ENCODE peak calls at places on chromosomes 6 and 20, in four cellular contexts. H, I, K and G are unnamed samples.

GRCh38 chr6:6875818-6876470 is 231.8 kb upstream of the RREB1 start:
- DNase-seq in H (no peak), I (no peak), K (peak; percentile 64), G (no peak)

GRCh38 chr6:70549327-70549726 is 17.4 kb upstream of the SDHAF4 start:
- DNase-seq in I (no peak), K (no peak), H (no peak), G (no peak)

GRCh38 chr6:11730645-11731044 is 48.0 kb downstream of the ADTRP start:
- DNase-seq in I (no peak), K (no peak), H (peak; percentile 70), G (peak; percentile 47)

GRCh38 chr6:40950986-40951730 is 87.9 kb downstream of the UNC5CL start:
- DNase-seq in I (no peak), K (peak; percentile 4), H (no peak), G (no peak)

GRCh38 chr6:144285798-144286502 is 815 bp downstream of the UTRN start:
- DNase-seq in I (peak; percentile 74), H (peak; percentile 42), K (peak; percentile 26), G (peak; percentile 62)

GRCh38 chr20:10857362-10858070 is 183.7 kb upstream of the JAG1 start:
- DNase-seq in I (peak; percentile 59), K (peak; percentile 46), H (no peak), G (no peak)

GRCh38 chr6:35568967-35569606 is 56.4 kb upstream of the TULP1 start:
- DNase-seq in H (peak; percentile 62), I (no peak), K (no peak), G (peak; percentile 43)

GRCh38 chr20:33635341-33635740 is 26.8 kb upstream of the C20orf144 start:
- DNase-seq in H (no peak), I (no peak), K (no peak), G (no peak)

GRCh38 chr20:59253779-59254319 is 46.6 kb upstream of the EDN3 start:
- DNase-seq in H (peak; percentile 75), K (no peak), I (no peak), G (no peak)

GRCh38 chr6:157158456-157158855 is 164.9 kb downstream of the TMEM242 start:
- DNase-seq in I (no peak), K (no peak), H (no peak), G (no peak)

GRCh38 chr6:144349690-144350132 is 64.6 kb downstream of the UTRN start:
- DNase-seq in I (peak; percentile 56), H (no peak), K (peak; percentile 57), G (no peak)

GRCh38 chr6:148973809-148974208 is 227.0 kb downstream of the UST start:
- DNase-seq in K (peak; percentile 48), I (no peak), H (no peak), G (no peak)

GRCh38 chr6:149043476-149044130 is 273.9 kb upstream of the TAB2 start:
- DNase-seq in H (peak; percentile 67), K (peak; percentile 22), I (no peak), G (no peak)

GRCh38 chr6:29992792-29993191 is 50.5 kb downstream of the HLA-A start:
- DNase-seq in K (peak; percentile 7), H (no peak), I (no peak), G (no peak)

GRCh38 chr6:148146717-148147116 is 195.9 kb upstream of the SASH1 start:
- DNase-seq in I (no peak), H (peak; percentile 86), K (peak; percentile 66), G (no peak)

GRCh38 chr6:140071601-140072062 is 697.2 kb upstream of the CITED2 start:
- DNase-seq in H (no peak), K (peak; percentile 70), I (no peak), G (no peak)

GRCh38 chr6:137680678-137681346 is 186.2 kb upstream of the TNFAIP3 start:
- DNase-seq in I (no peak), H (no peak), K (peak; percentile 53), G (no peak)

GRCh38 chr6:15481892-15482291 is 180.9 kb downstream of the DTNBP1 start:
- DNase-seq in H (peak; percentile 56), I (no peak), K (no peak), G (peak; percentile 34)

GRCh38 chr20:59082981-59083380 is 40.4 kb upstream of the PRELID3B start:
- DNase-seq in H (no peak), I (no peak), K (peak; percentile 16), G (no peak)

GRCh38 chr20:32532246-32532645 is 52.9 kb downstream of the NOL4L start:
- DNase-seq in K (no peak), I (no peak), H (no peak), G (no peak)

GRCh38 chr6:31010393-31011060 is at the start of gene MUC22:
- DNase-seq in K (peak; percentile 45), H (peak; percentile 49), I (no peak), G (no peak)

GRCh38 chr6:138182939-138183791 is 21.4 kb downstream of the ARFGEF3 start:
- DNase-seq in I (no peak), K (no peak), H (no peak), G (no peak)

GRCh38 chr6:21791596-21791995 is 198.0 kb downstream of the SOX4 start:
- DNase-seq in K (peak; percentile 46), H (no peak), I (no peak), G (no peak)

GRCh38 chr6:35596448-35597442 is 84.0 kb upstream of the TULP1 start:
- DNase-seq in K (peak; percentile 75), H (no peak), I (no peak), G (no peak)

GRCh38 chr6:44342489-44342888 is at the start of gene SPATS1:
- DNase-seq in K (no peak), I (no peak), H (peak; percentile 13), G (peak; percentile 19)

GRCh38 chr6:7324520-7324919 is 11.5 kb upstream of the SSR1 start:
- DNase-seq in I (peak; percentile 22), H (no peak), K (no peak), G (peak; percentile 41)

GRCh38 chr20:24817351-24817750 is 131.7 kb upstream of the CST7 start:
- DNase-seq in I (no peak), H (no peak), K (no peak), G (no peak)

GRCh38 chr6:35686873-35687557 is 1.7 kb downstream of the FKBP5 start:
- DNase-seq in K (no peak), H (no peak), I (no peak), G (peak; percentile 50)

GRCh38 chr6:111709201-111709600 is 103.5 kb upstream of the TRAF3IP2 start:
- DNase-seq in I (no peak), H (no peak), K (no peak), G (no peak)

GRCh38 chr6:32837651-32838113 is 857 bp downstream of the TAP2 start:
- DNase-seq in I (no peak), K (no peak), H (no peak), G (no peak)

GRCh38 chr6:2190661-2191389 is 54.6 kb downstream of the GMDS start:
- DNase-seq in I (no peak), H (no peak), K (no peak), G (no peak)

GRCh38 chr6:32369678-32370077 is 2.0 kb downstream of the TSBP1 start:
- DNase-seq in I (no peak), K (peak; percentile 83), H (peak; percentile 31), G (no peak)

GRCh38 chr6:153208706-153209105 is 77.6 kb upstream of the RGS17 start:
- DNase-seq in H (no peak), I (peak; percentile 31), K (no peak), G (no peak)

GRCh38 chr6:5135783-5136376 is 50.7 kb downstream of the PPP1R3G start:
- DNase-seq in K (peak; percentile 50), H (peak; percentile 65), I (no peak), G (peak; percentile 51)

GRCh38 chr20:23361108-23361650 is 803 bp upstream of the GZF1 start:
- DNase-seq in H (no peak), K (no peak), I (no peak), G (no peak)

GRCh38 chr6:30076333-30076732 is 764 bp upstream of the RNF39 start:
- DNase-seq in I (no peak), K (no peak), H (no peak), G (no peak)

GRCh38 chr6:137241481-137242011 is 22.4 kb upstream of the IFNGR1 start:
- DNase-seq in I (no peak), K (peak; percentile 36), H (no peak), G (no peak)

DNA sequence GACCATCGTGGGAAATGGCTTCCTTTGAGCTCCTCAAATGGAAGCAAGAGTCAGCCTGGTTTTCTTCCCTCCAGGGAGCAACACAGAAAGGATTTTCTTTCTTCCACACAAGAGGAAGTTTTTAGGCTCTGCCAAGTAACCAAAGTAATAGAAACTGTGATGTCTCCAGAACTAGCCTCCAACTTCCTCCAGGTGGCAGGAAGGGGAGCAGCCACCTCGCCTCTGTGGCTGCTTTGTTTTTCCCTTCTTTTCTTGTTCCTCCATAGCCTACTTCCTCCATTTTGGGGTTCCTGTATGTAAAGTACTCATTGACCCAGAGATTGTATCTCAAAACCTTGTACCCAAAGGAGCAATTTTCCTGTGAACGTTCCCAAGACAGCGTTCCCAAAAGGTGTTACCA is 32.7 kb upstream of the CCR6 start:
- DNase-seq in I (no peak), H (no peak), K (no peak), G (no peak)
- TF ChIP-seq CTCF in I (no peak), H (no peak), K (no peak), G (no peak)

GRCh38 chr6:4105980-4106536 is 27.1 kb upstream of the FAM217A start:
- DNase-seq in I (no peak), H (no peak), K (no peak), G (no peak)

GRCh38 chr6:4103929-4104328 is 25.0 kb upstream of the FAM217A start:
- DNase-seq in I (no peak), K (no peak), H (no peak), G (no peak)

GRCh38 chr6:4101298-4101697 is 22.4 kb upstream of the FAM217A start:
- DNase-seq in I (no peak), K (no peak), H (no peak), G (no peak)

GRCh38 chr6:4102687-4103244 is 23.8 kb upstream of the FAM217A start:
- DNase-seq in K (no peak), H (no peak), I (no peak), G (no peak)

GRCh38 chr6:4100655-4101054 is 21.7 kb upstream of the FAM217A start:
- DNase-seq in H (no peak), K (no peak), I (no peak), G (no peak)
- TF ChIP-seq CTCF in H (no peak), K (no peak), I (no peak), G (no peak)

GRCh38 chr20:47303736-47304135 is 52.8 kb downstream of the ZMYND8 start:
- DNase-seq in I (no peak), K (no peak), H (no peak), G (no peak)

GRCh38 chr20:47306095-47306494 is 50.4 kb downstream of the ZMYND8 start:
- DNase-seq in I (no peak), K (no peak), H (no peak), G (no peak)

GRCh38 chr20:47306755-47307370 is 49.6 kb downstream of the ZMYND8 start:
- DNase-seq in I (no peak), H (no peak), K (no peak), G (no peak)

GRCh38 chr20:47305667-47306066 is 50.8 kb downstream of the ZMYND8 start:
- DNase-seq in K (no peak), H (no peak), I (no peak), G (no peak)

GRCh38 chr20:47304287-47304686 is 52.2 kb downstream of the ZMYND8 start:
- DNase-seq in K (no peak), I (no peak), H (no peak), G (no peak)
- TF ChIP-seq CTCF in K (no peak), I (peak; percentile 23), H (no peak), G (no peak)

GRCh38 chr6:48086187-48086586 is 24.8 kb downstream of the PTCHD4 start:
- DNase-seq in I (no peak), H (no peak), K (no peak), G (no peak)
- TF ChIP-seq CTCF in I (no peak), H (no peak), K (peak; percentile 52), G (no peak)